ENCODE peak calls at places on chromosomes 13 and 19, in nine cellular contexts. F, S, O, C, U, R, L, A and Z are unnamed samples. For H3K4me1 and H3K36me3, the result is how much of the 10 kb centered on the place peaks cover.

GRCh38 chr13:20381401-20381800 is 144.3 kb downstream of the CRYL1 start:
- DNase-seq in F (no peak), S (no peak), O (no peak), C (no peak), U (no peak), R (no peak), L (no peak), A (no peak), Z (no peak)

GRCh38 chr19:11092181-11092538 is 2.9 kb downstream of the LDLR start:
- DNase-seq in F (no peak), S (no peak), O (no peak), C (peak), U (peak), R (no peak), L (no peak), A (no peak), Z (peak)

GRCh38 chr19:4337906-4338440 is 654 bp downstream of the STAP2 start:
- DNase-seq in F (peak), S (no peak), O (no peak), C (peak), U (peak), R (no peak), L (peak), A (no peak), Z (peak)

GRCh38 chr19:58570770-58571574 is 2.2 kb downstream of the MZF1 start:
- DNase-seq in F (no peak), S (no peak), O (no peak), C (peak), U (no peak), R (no peak), L (peak), A (peak), Z (no peak)

GRCh38 chr13:77919351-77920294 is 992 bp upstream of the EDNRB start:
- DNase-seq in F (peak), S (peak), O (peak), C (peak), U (peak), R (peak), L (peak), A (peak), Z (no peak)

GRCh38 chr13:33745370-33746324 is 72.3 kb upstream of the RFC3 start:
- DNase-seq in F (no peak), S (no peak), O (no peak), C (no peak), U (no peak), R (no peak), L (no peak), A (no peak), Z (no peak)

GRCh38 chr13:76936736-76937135 is 11.6 kb upstream of the ACOD1 start:
- DNase-seq in F (no peak), S (no peak), O (no peak), C (no peak), U (peak), R (no peak), L (no peak), A (no peak), Z (no peak)

GRCh38 chr13:113452942-113453901 is at the start of gene ADPRHL1:
- DNase-seq in F (peak), S (peak), O (no peak), C (no peak), U (no peak), R (no peak), L (no peak), A (peak), Z (no peak)

GRCh38 chr19:35959040-35959967 is 23.1 kb downstream of the LRFN3 start:
- DNase-seq in F (no peak), S (peak), O (peak), C (peak), U (no peak), R (no peak), L (no peak), A (peak), Z (no peak)

GRCh38 chr19:14091086-14091884 is 734 bp upstream of the SAMD1 start:
- DNase-seq in F (no peak), S (no peak), O (peak), C (peak), U (peak), R (no peak), L (peak), A (peak), Z (peak)

GRCh38 chr19:14090509-14091085 is at the start of gene SAMD1:
- DNase-seq in F (peak), S (peak), O (peak), C (peak), U (peak), R (peak), L (peak), A (peak), Z (peak)

GRCh38 chr19:14088634-14089411 is 1.7 kb downstream of the SAMD1 start:
- DNase-seq in F (no peak), S (no peak), O (no peak), C (no peak), U (no peak), R (no peak), L (no peak), A (no peak), Z (no peak)

GRCh38 chr19:14089412-14089661 is 1.2 kb downstream of the SAMD1 start:
- DNase-seq in F (no peak), S (no peak), O (no peak), C (no peak), U (peak), R (no peak), L (no peak), A (no peak), Z (no peak)

DNA sequence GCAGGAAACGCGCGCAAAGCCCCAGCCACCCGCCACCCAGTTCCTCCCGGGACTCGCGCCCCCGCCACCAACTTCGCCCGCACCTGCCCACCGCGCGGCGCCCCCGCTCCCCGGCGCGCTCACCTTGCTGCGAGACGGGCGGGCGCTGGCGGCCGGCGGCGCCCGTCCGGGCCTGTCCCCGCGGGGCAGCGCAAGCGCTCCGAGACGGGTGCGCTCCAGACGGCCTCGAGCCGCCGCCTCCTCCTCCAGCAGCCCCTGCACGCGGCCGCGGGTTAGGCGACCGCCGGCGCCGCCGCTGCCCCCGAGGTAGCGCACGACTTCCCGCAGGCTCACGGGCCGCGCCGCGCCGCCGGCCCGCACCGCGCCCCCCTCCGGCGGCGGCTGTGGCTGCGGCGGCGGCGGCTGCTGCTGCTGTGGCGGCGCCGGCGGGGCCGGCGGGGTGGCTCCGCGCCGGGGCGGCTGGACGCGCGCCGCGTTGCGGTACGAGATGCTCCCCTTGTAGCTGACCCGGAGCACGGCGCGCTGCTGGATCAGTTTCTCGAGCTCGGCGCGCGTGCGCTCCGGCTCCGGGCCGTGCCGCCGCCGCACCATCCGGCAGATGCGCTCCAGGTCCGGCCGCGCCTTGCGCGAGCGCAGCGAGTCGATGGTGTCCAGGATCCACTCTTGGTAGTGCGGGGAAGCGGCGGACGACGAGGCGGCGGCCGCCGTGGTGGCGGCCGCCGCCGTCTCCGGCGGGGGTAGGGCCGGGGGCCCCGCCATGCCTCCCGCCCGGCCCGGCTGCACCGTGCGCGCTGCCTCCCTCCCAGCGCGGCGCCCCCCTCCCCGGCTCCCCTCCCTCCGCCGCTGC is 666 bp downstream of the SAMD1 start:
- DNase-seq in F (peak), S (peak), O (peak), C (peak), U (peak), R (peak), L (no peak), A (peak), Z (peak)
- TF ChIP-seq CTCF in F (no peak), S (no peak), O (no peak), C (no peak), U (no peak), R (peak), L (no peak), A (no peak), Z (no peak)

DNA sequence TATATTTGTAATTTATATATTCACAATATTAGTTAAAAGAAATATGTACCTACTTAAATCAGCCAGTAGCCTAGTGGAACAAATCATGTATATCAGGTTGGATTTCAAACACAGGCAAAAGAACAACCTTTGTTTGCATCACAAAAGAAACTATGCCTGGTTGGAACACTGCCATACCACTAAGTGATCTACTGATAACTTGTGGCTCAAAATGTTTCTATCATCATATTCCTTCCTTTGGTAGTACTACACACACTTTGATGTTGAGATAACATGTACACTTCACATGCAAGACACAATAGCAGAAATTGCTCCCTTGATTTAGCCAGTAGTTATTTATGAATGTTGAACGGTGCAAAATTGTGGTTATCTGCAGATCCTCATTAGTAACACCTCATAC is 146.0 kb upstream of the GPC6 start:
- DNase-seq in F (no peak), S (no peak), O (no peak), C (no peak), U (peak), R (no peak), L (no peak), A (no peak), Z (no peak)
- H3K4me1 ChIP-seq in F (under half), S (under half), O (under half), C (under half), U (under half), R (under half), L (under half), A (under half), Z (under half)

GRCh38 chr13:35983206-35983605 is 148.0 kb downstream of the DCLK1 start:
- DNase-seq in F (no peak), S (no peak), O (no peak), C (no peak), U (no peak), R (no peak), L (no peak), A (no peak), Z (no peak)
- H3K36me3 ChIP-seq in F (under half), S (under half), O (under half), C (under half), U (under half), R (under half), L (under half), A (under half), Z (under half)

GRCh38 chr13:106083620-106084350 is 451.7 kb downstream of the EFNB2 start:
- DNase-seq in F (peak), S (no peak), O (no peak), C (peak), U (peak), R (no peak), L (peak), A (no peak), Z (peak)
- TF ChIP-seq CTCF in F (peak), S (peak), O (peak), C (peak), U (peak), R (no peak), L (peak), A (peak), Z (peak)

GRCh38 chr19:55590621-55591020 is 8.7 kb downstream of the FIZ1 start:
- DNase-seq in F (no peak), S (no peak), O (no peak), C (no peak), U (no peak), R (no peak), L (peak), A (no peak), Z (no peak)
- H3K4me1 ChIP-seq in F (under half), S (under half), O (under half), C (under half), U (under half), R (under half), L (under half), A (under half), Z (under half)

DNA sequence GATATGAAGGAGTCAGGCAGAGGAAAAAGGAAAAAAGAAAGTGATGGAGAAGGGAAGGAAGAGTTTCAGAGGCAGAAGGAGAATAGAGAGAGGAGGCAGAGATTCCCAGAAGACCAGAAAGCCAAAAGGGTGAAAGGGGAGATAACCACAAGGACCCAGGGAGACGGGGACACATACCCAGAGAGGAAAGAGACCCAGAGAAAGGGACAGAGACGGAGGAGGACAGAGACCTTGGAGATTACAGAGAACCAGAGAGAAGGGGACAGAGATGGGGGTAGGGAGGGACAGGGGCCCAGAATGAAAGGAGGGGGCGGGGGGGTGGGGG is 1.4 kb downstream of the PTH2 start:
- DNase-seq in F (no peak), S (no peak), O (no peak), C (no peak), U (no peak), R (no peak), L (no peak), A (no peak), Z (no peak)
- H3K36me3 ChIP-seq in F (under half), S (under half), O (under half), C (under half), U (under half), R (under half), L (under half), A (under half), Z (under half)

DNA sequence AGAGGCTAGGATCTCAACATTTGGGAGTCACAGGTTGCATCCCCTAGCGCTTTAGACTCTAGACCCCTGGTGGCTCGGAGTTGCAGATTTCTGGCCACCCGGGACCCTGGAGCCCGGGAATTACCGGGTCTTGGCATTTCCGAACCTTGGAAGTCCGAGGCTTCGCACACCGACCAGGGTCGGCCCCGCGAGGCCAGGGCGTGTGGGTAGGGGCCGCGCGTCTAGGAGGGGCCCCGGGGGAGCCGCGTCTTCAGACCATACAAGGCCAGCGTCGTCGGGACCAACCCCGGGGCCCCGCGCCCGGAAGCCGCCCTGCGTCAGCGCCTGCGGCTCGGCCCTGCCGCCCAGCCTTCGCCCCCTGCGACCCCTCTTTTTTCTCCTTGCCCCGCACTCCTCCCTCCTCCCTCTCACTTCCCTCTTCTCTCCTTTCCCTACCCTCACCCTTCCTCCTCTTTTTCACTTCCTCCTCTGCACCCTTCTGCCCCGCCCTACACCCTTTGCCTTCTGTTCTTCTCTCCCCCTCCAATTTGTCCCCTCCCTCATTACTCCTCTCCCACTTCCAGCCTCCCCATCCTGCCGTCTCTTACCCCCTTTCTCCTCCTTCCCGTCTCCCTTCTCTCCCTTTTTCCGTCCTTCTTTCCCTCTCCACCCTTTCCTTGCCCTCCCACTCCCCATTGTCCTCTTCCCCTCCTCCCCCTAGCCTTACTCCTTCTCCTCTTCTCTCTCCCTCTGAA is 2.4 kb upstream of the PLEKHG2 start:
- DNase-seq in F (peak), S (peak), O (peak), C (peak), U (peak), R (peak), L (peak), A (peak), Z (peak)
- TF ChIP-seq CTCF in F (peak), S (no peak), O (no peak), C (no peak), U (no peak), R (peak), L (no peak), A (no peak), Z (no peak)

GRCh38 chr19:14516746-14517438 is 1.3 kb downstream of the DNAJB1 start:
- DNase-seq in F (no peak), S (no peak), O (no peak), C (peak), U (no peak), R (no peak), L (peak), A (no peak), Z (no peak)

GRCh38 chr19:14515501-14516047 is 2.6 kb downstream of the DNAJB1 start:
- DNase-seq in F (no peak), S (no peak), O (no peak), C (no peak), U (no peak), R (no peak), L (no peak), A (no peak), Z (no peak)

GRCh38 chr19:14516048-14516534 is 2.1 kb downstream of the DNAJB1 start:
- DNase-seq in F (no peak), S (no peak), O (no peak), C (peak), U (no peak), R (no peak), L (peak), A (peak), Z (no peak)

GRCh38 chr19:14517840-14518505 is at the start of gene DNAJB1:
- DNase-seq in F (peak), S (peak), O (peak), C (peak), U (peak), R (peak), L (peak), A (peak), Z (peak)

GRCh38 chr19:14517446-14517839 is 754 bp downstream of the DNAJB1 start:
- DNase-seq in F (peak), S (no peak), O (no peak), C (peak), U (no peak), R (no peak), L (no peak), A (no peak), Z (no peak)
- H3K4me1 ChIP-seq in F (under half), S (under half), O (half or more), C (under half), U (under half), R (under half), L (under half), A (under half), Z (under half)